ENCODE peak calls at places on chromosomes 11 and 22, in four cellular contexts. One of them, this sample, is unnamed.

GRCh38 chr22:20183101-20183500 is 32.2 kb upstream of the CCDC188 start:
- DNase-seq in HEK293T: no peak
- DNase-seq in HepG2: no peak
- DNase-seq in K562: no peak
- DNase-seq in this sample: no peak

GRCh38 chr22:27832606-27833005 is 31.1 kb upstream of the MN1 start:
- DNase-seq in HEK293T: no peak
- DNase-seq in HepG2: no peak
- DNase-seq in K562: no peak
- DNase-seq in this sample: no peak

GRCh38 chr22:47374273-47374771 is 611.9 kb downstream of the TBC1D22A start:
- DNase-seq in HEK293T: no peak
- DNase-seq in HepG2: no peak
- DNase-seq in K562: no peak
- DNase-seq in this sample: no peak

GRCh38 chr22:28882545-28882877 is 861 bp upstream of the ZNRF3 start:
- DNase-seq in HEK293T: no peak
- DNase-seq in HepG2: no peak
- DNase-seq in K562: no peak
- DNase-seq in this sample: no peak

GRCh38 chr11:116167706-116168458 is 604.9 kb downstream of the BUD13 start:
- DNase-seq in HEK293T: no peak
- DNase-seq in HepG2: no peak
- DNase-seq in K562: no peak
- DNase-seq in this sample: no peak

GRCh38 chr22:20952544-20953341 is 14.3 kb upstream of the AIFM3 start:
- DNase-seq in HEK293T: no peak
- DNase-seq in HepG2: peak
- DNase-seq in K562: no peak
- DNase-seq in this sample: no peak

GRCh38 chr11:68773521-68774187 is 22.3 kb upstream of the TESMIN start:
- DNase-seq in HEK293T: no peak
- DNase-seq in HepG2: no peak
- DNase-seq in K562: no peak
- DNase-seq in this sample: no peak

GRCh38 chr22:21902296-21903087 is 35.0 kb upstream of the MAPK1 start:
- DNase-seq in HEK293T: no peak
- DNase-seq in HepG2: peak
- DNase-seq in K562: peak
- DNase-seq in this sample: no peak

GRCh38 chr22:50045211-50046018 is 12.7 kb downstream of the TTLL8 start:
- DNase-seq in HEK293T: no peak
- DNase-seq in HepG2: no peak
- DNase-seq in K562: no peak
- DNase-seq in this sample: no peak

GRCh38 chr11:108887436-108888238 is 222.8 kb downstream of the DDX10 start:
- DNase-seq in HEK293T: no peak
- DNase-seq in HepG2: no peak
- DNase-seq in K562: no peak
- DNase-seq in this sample: no peak

GRCh38 chr11:95717314-95717713 is 72.3 kb downstream of the FAM76B start:
- DNase-seq in HEK293T: no peak
- DNase-seq in HepG2: no peak
- DNase-seq in K562: no peak
- DNase-seq in this sample: no peak

GRCh38 chr11:120903686-120904085 is 120.2 kb upstream of the TBCEL start:
- DNase-seq in HEK293T: no peak
- DNase-seq in HepG2: no peak
- DNase-seq in K562: no peak
- DNase-seq in this sample: no peak

GRCh38 chr11:7480132-7480531 is 5.2 kb upstream of the OLFML1 start:
- DNase-seq in HEK293T: no peak
- DNase-seq in HepG2: no peak
- DNase-seq in K562: no peak
- DNase-seq in this sample: no peak

GRCh38 chr11:121452609-121453150 is at the start of gene SORL1-AS1:
- DNase-seq in HEK293T: no peak
- DNase-seq in HepG2: no peak
- DNase-seq in K562: no peak
- DNase-seq in this sample: no peak

GRCh38 chr22:19115628-19116027 is 6.6 kb downstream of the DGCR2 start:
- DNase-seq in HEK293T: peak
- DNase-seq in HepG2: no peak
- DNase-seq in K562: no peak
- DNase-seq in this sample: no peak

GRCh38 chr22:37138879-37139561 is 10.7 kb downstream of the IL2RB start:
- DNase-seq in HEK293T: no peak
- DNase-seq in HepG2: no peak
- DNase-seq in K562: no peak
- DNase-seq in this sample: no peak

GRCh38 chr11:86978756-86979608 is 23.8 kb upstream of the FZD4 start:
- DNase-seq in HEK293T: no peak
- DNase-seq in HepG2: no peak
- DNase-seq in K562: peak
- DNase-seq in this sample: no peak

GRCh38 chr22:49099089-49099488 is 728.6 kb downstream of the BRD1 start:
- DNase-seq in HEK293T: no peak
- DNase-seq in HepG2: no peak
- DNase-seq in K562: no peak
- DNase-seq in this sample: no peak

GRCh38 chr11:46106530-46107407 is 14.5 kb downstream of the PHF21A start:
- DNase-seq in HEK293T: peak
- DNase-seq in HepG2: no peak
- DNase-seq in K562: no peak
- DNase-seq in this sample: no peak

GRCh38 chr11:5553347-5553746 is 5.0 kb upstream of the OR52H1 start:
- DNase-seq in HEK293T: no peak
- DNase-seq in HepG2: no peak
- DNase-seq in K562: no peak
- DNase-seq in this sample: no peak

GRCh38 chr11:122723576-122723975 is 68.1 kb downstream of the UBASH3B start:
- DNase-seq in HEK293T: no peak
- DNase-seq in HepG2: no peak
- DNase-seq in K562: no peak
- DNase-seq in this sample: no peak

GRCh38 chr11:9606799-9607510 is 33.5 kb downstream of the WEE1 start:
- DNase-seq in HEK293T: no peak
- DNase-seq in HepG2: peak
- DNase-seq in K562: no peak
- DNase-seq in this sample: peak

GRCh38 chr22:41369837-41370236 is 11.9 kb upstream of the TEF start:
- DNase-seq in HEK293T: no peak
- DNase-seq in HepG2: no peak
- DNase-seq in K562: no peak
- DNase-seq in this sample: no peak

GRCh38 chr22:35568751-35569725 is 28.4 kb downstream of the RASD2 start:
- DNase-seq in HEK293T: no peak
- DNase-seq in HepG2: no peak
- DNase-seq in K562: no peak
- DNase-seq in this sample: no peak

GRCh38 chr11:121132211-121132976 is 31.4 kb downstream of the TECTA start:
- DNase-seq in HEK293T: peak
- DNase-seq in HepG2: no peak
- DNase-seq in K562: peak
- DNase-seq in this sample: no peak

GRCh38 chr11:32307449-32307848 is 127.9 kb downstream of the WT1 start:
- DNase-seq in HEK293T: no peak
- DNase-seq in HepG2: no peak
- DNase-seq in K562: no peak
- DNase-seq in this sample: no peak

GRCh38 chr11:46808804-46809431 is 37.2 kb downstream of the CKAP5 start:
- DNase-seq in HEK293T: peak
- DNase-seq in HepG2: peak
- DNase-seq in K562: no peak
- DNase-seq in this sample: no peak

GRCh38 chr11:45225961-45226871 is 59.9 kb downstream of the SYT13 start:
- DNase-seq in HEK293T: no peak
- DNase-seq in HepG2: no peak
- DNase-seq in K562: no peak
- DNase-seq in this sample: no peak

GRCh38 chr11:7050191-7050590 is 29.9 kb downstream of the NLRP14 start:
- DNase-seq in HEK293T: no peak
- DNase-seq in HepG2: no peak
- DNase-seq in K562: no peak
- DNase-seq in this sample: no peak

GRCh38 chr11:128302425-128303186 is 284.8 kb downstream of the ETS1 start:
- DNase-seq in HEK293T: no peak
- DNase-seq in HepG2: no peak
- DNase-seq in K562: no peak
- DNase-seq in this sample: no peak

GRCh38 chr11:115524572-115524971 is 20.4 kb upstream of the CADM1 start:
- DNase-seq in HEK293T: no peak
- DNase-seq in HepG2: no peak
- DNase-seq in K562: no peak
- DNase-seq in this sample: no peak

GRCh38 chr22:46153930-46154329 is 3.6 kb downstream of the PPARA start:
- DNase-seq in HEK293T: no peak
- DNase-seq in HepG2: no peak
- DNase-seq in K562: no peak
- DNase-seq in this sample: no peak

GRCh38 chr11:57357827-57358226 is 19.7 kb downstream of the P2RX3 start:
- DNase-seq in HEK293T: no peak
- DNase-seq in HepG2: no peak
- DNase-seq in K562: no peak
- DNase-seq in this sample: no peak

GRCh38 chr11:83862691-83863090 is 576.5 kb upstream of the CCDC90B start:
- DNase-seq in HEK293T: no peak
- DNase-seq in HepG2: no peak
- DNase-seq in K562: no peak
- DNase-seq in this sample: no peak

GRCh38 chr11:83863272-83863671 is 577.1 kb upstream of the CCDC90B start:
- DNase-seq in HEK293T: no peak
- DNase-seq in HepG2: no peak
- DNase-seq in K562: no peak
- DNase-seq in this sample: no peak

GRCh38 chr11:83864412-83865057 is 578.4 kb upstream of the CCDC90B start:
- DNase-seq in HEK293T: no peak
- DNase-seq in HepG2: no peak
- DNase-seq in K562: no peak
- DNase-seq in this sample: no peak

GRCh38 chr11:83866655-83867054 is 580.5 kb upstream of the CCDC90B start:
- DNase-seq in HEK293T: no peak
- DNase-seq in HepG2: no peak
- DNase-seq in K562: no peak
- DNase-seq in this sample: no peak

DNA sequence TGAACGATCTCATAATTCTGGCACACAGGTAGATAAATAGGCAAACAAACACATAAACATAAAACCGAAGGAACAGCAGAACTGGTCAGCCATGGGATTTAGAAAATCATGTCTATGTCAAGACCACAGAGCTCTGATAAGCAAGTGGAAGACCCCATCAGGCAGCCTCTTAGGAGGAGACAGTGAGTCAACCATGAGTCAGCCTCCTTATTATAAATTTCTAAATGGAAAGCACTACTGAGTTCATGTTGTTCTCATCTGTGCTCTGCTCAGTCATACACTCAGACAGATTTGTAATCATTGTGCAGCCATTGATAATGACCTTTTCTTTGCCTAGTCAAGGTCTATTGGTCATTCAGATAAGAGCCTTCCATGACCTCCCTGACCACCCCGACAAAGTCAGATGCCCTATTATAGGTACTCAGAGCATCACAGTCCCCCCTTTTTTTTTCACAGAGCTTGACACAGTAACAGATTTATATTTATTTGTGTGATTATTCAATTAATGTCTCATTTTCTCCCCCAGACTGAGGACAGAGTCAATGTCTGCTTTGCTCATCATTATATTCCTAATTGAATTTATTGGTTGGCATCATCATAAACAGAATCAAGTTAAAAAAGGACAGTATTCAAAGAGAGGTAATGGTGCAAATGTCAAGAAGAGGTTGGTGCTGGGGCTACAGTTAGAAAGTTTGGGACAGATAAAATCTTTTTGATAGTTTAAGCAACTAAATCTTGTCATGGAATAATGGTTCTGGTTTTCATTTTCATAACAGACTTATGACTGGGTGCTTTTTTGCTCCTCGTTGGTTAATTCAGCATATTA is 579.7 kb upstream of the CCDC90B start:
- DNase-seq in HEK293T: no peak
- DNase-seq in HepG2: no peak
- DNase-seq in K562: no peak
- DNase-seq in this sample: no peak
- TF ChIP-seq SP1 in HEK293T: no peak
- TF ChIP-seq SP1 in HepG2: no peak
- TF ChIP-seq SP1 in K562: no peak
- TF ChIP-seq SP1 in this sample: no peak

GRCh38 chr11:66850235-66850587 is 6.7 kb upstream of the LRFN4 start:
- DNase-seq in HEK293T: no peak
- DNase-seq in HepG2: no peak
- DNase-seq in K562: no peak
- DNase-seq in this sample: no peak

GRCh38 chr11:66852466-66853241 is 4.2 kb upstream of the LRFN4 start:
- DNase-seq in HEK293T: no peak
- DNase-seq in HepG2: no peak
- DNase-seq in K562: no peak
- DNase-seq in this sample: no peak

GRCh38 chr11:66851698-66852465 is 5.0 kb upstream of the LRFN4 start:
- DNase-seq in HEK293T: peak
- DNase-seq in HepG2: no peak
- DNase-seq in K562: no peak
- DNase-seq in this sample: peak

GRCh38 chr11:66850588-66851250 is 6.1 kb upstream of the LRFN4 start:
- DNase-seq in HEK293T: no peak
- DNase-seq in HepG2: no peak
- DNase-seq in K562: no peak
- DNase-seq in this sample: no peak

GRCh38 chr11:66851251-66851620 is 5.6 kb upstream of the LRFN4 start:
- DNase-seq in HEK293T: no peak
- DNase-seq in HepG2: no peak
- DNase-seq in K562: no peak
- DNase-seq in this sample: no peak
- TF ChIP-seq ELF4 in HEK293T: no peak
- TF ChIP-seq ELF4 in HepG2: no peak
- TF ChIP-seq ELF4 in K562: no peak
- TF ChIP-seq ELF4 in this sample: no peak

GRCh38 chr11:72247584-72247983 is 3.6 kb upstream of the PHOX2A start:
- DNase-seq in HEK293T: no peak
- DNase-seq in HepG2: no peak
- DNase-seq in K562: no peak
- DNase-seq in this sample: no peak
- TF ChIP-seq SP1 in HEK293T: no peak
- TF ChIP-seq SP1 in HepG2: no peak
- TF ChIP-seq SP1 in K562: no peak
- TF ChIP-seq SP1 in this sample: no peak

GRCh38 chr11:88411265-88411664 is 73.7 kb upstream of the CTSC start:
- DNase-seq in HEK293T: no peak
- DNase-seq in HepG2: no peak
- DNase-seq in K562: no peak
- DNase-seq in this sample: no peak

GRCh38 chr11:88410636-88411035 is 73.1 kb upstream of the CTSC start:
- DNase-seq in HEK293T: no peak
- DNase-seq in HepG2: no peak
- DNase-seq in K562: no peak
- DNase-seq in this sample: no peak

GRCh38 chr11:88415495-88415894 is 78.0 kb upstream of the CTSC start:
- DNase-seq in HEK293T: no peak
- DNase-seq in HepG2: no peak
- DNase-seq in K562: no peak
- DNase-seq in this sample: no peak

GRCh38 chr11:88414981-88415391 is 77.5 kb upstream of the CTSC start:
- DNase-seq in HEK293T: no peak
- DNase-seq in HepG2: no peak
- DNase-seq in K562: no peak
- DNase-seq in this sample: no peak

GRCh38 chr11:88414385-88414861 is 76.9 kb upstream of the CTSC start:
- DNase-seq in HEK293T: peak
- DNase-seq in HepG2: no peak
- DNase-seq in K562: no peak
- DNase-seq in this sample: no peak
- TF ChIP-seq ELF4 in HEK293T: no peak
- TF ChIP-seq ELF4 in HepG2: no peak
- TF ChIP-seq ELF4 in K562: no peak
- TF ChIP-seq ELF4 in this sample: no peak